ENCODE peak calls at places on chromosomes 16 and 17, in six cellular contexts. H is right cardiac atrium; T is adrenal gland; G is stimulated activated CD4-positive, alpha-beta T cell treated with anti-CD3 and anti-CD28 coated beads, Interleukin-2, amount 100 ng/mL, for 48 hours; I is hypothalamus; S is mucosa of descending colon. J is an unnamed sample.

GRCh38 chr16:48081656-48082055 is 74.1 kb downstream of the ABCC12 start:
- DNase-seq in H (no peak), T (peak), G (no peak), I (no peak), S (no peak), J (no peak)

GRCh38 chr17:21304091-21304490 is 19.6 kb downstream of the MAP2K3 start:
- DNase-seq in H (peak), T (peak), G (no peak), I (no peak), S (no peak), J (no peak)

GRCh38 chr16:60788631-60789030 is 1247.6 kb downstream of the CDH8 start:
- DNase-seq in H (no peak), T (no peak), G (no peak), I (no peak), S (no peak), J (no peak)

GRCh38 chr17:76497699-76497978 is 3.6 kb downstream of the RHBDF2 start:
- DNase-seq in H (no peak), T (no peak), G (no peak), I (no peak), S (no peak), J (no peak)

GRCh38 chr16:30183961-30184429 is 593 bp downstream of the CORO1A start:
- DNase-seq in H (peak), T (peak), G (peak), I (no peak), S (peak), J (peak)

GRCh38 chr16:10514369-10515055 is 65.9 kb downstream of the EMP2 start:
- DNase-seq in H (no peak), T (peak), G (peak), I (no peak), S (peak), J (no peak)

GRCh38 chr17:21193031-21193430 is 20.9 kb downstream of the TMEM11 start:
- DNase-seq in H (no peak), T (no peak), G (no peak), I (no peak), S (no peak), J (no peak)

GRCh38 chr16:86368261-86368660 is 142.1 kb upstream of the FOXF1 start:
- DNase-seq in H (no peak), T (no peak), G (no peak), I (no peak), S (no peak), J (no peak)

GRCh38 chr17:83012161-83012800 is 67.1 kb upstream of the METRNL start:
- DNase-seq in H (no peak), T (no peak), G (no peak), I (no peak), S (no peak), J (no peak)

GRCh38 chr17:67488161-67488560 is 111.1 kb downstream of the PITPNC1 start:
- DNase-seq in H (peak), T (no peak), G (no peak), I (no peak), S (no peak), J (no peak)

GRCh38 chr17:67139289-67139688 is 94.9 kb downstream of the CACNG1 start:
- DNase-seq in H (no peak), T (no peak), G (no peak), I (no peak), S (no peak), J (no peak)

GRCh38 chr16:50316848-50317630 is 50.7 kb downstream of the ADCY7 start:
- DNase-seq in H (no peak), T (no peak), G (no peak), I (no peak), S (no peak), J (no peak)

GRCh38 chr16:12362482-12363458 is 386.2 kb downstream of the SNX29 start:
- DNase-seq in H (peak), T (no peak), G (no peak), I (no peak), S (peak), J (no peak)

GRCh38 chr17:520447-521167 is 168.0 kb upstream of the RPH3AL start:
- DNase-seq in H (no peak), T (no peak), G (no peak), I (no peak), S (no peak), J (no peak)

GRCh38 chr17:42408076-42408475 is 15.0 kb downstream of the CAVIN1 start:
- DNase-seq in H (peak), T (no peak), G (no peak), I (no peak), S (no peak), J (no peak)

GRCh38 chr16:81826523-81826922 is 47.4 kb downstream of the PLCG2 start:
- DNase-seq in H (no peak), T (no peak), G (no peak), I (no peak), S (no peak), J (peak)

GRCh38 chr16:61879306-61879705 is 156.9 kb downstream of the CDH8 start:
- DNase-seq in H (no peak), T (no peak), G (no peak), I (no peak), S (no peak), J (no peak)

GRCh38 chr16:58582971-58583765 is 46.5 kb downstream of the CNOT1 start:
- DNase-seq in H (no peak), T (no peak), G (no peak), I (no peak), S (no peak), J (no peak)

GRCh38 chr16:65704866-65705265 is 583.0 kb upstream of the CDH11 start:
- DNase-seq in H (no peak), T (no peak), G (no peak), I (no peak), S (no peak), J (no peak)

GRCh38 chr17:74243013-74243755 is 29.8 kb downstream of the TTYH2 start:
- DNase-seq in H (peak), T (no peak), G (no peak), I (no peak), S (no peak), J (no peak)

GRCh38 chr16:73173396-73173795 is 125.5 kb upstream of the ZFHX3 start:
- DNase-seq in H (no peak), T (no peak), G (no peak), I (no peak), S (no peak), J (no peak)

J was measured in CMK.